ENCODE peak calls at places on chromosomes 6 and 20, in four cellular contexts. A is activated CD4-positive, alpha-beta T cell treated with anti-CD3 and anti-CD28 coated beads, Interleukin-2, amount 50 U/mL, for 1 hour; E is mammary epithelial cell; M is COR-L47. O is an unnamed sample.

GRCh38 chr6:56708810-56709597 is 66.3 kb upstream of the DST start:
- DNase-seq in E (peak), A (no peak), M (peak), O (peak)

GRCh38 chr6:2719053-2719375 is 31.7 kb downstream of the MYLK4 start:
- DNase-seq in M (no peak), E (no peak), A (no peak), O (no peak)

GRCh38 chr6:169791721-169792131 is 40.3 kb downstream of the ERMARD start:
- DNase-seq in M (no peak), A (no peak), E (no peak), O (no peak)

GRCh38 chr6:48641544-48641943 is 530.5 kb upstream of the PTCHD4 start:
- DNase-seq in A (no peak), M (no peak), E (peak), O (peak)

GRCh38 chr6:7264041-7264440 is 49.0 kb downstream of the SSR1 start:
- DNase-seq in A (no peak), E (no peak), M (no peak), O (no peak)

GRCh38 chr6:77245026-77245425 is 218.3 kb downstream of the HTR1B start:
- DNase-seq in E (no peak), M (no peak), A (no peak), O (peak)

GRCh38 chr20:46690219-46691111 is 1.2 kb upstream of the TP53RK start:
- DNase-seq in A (no peak), E (no peak), M (no peak), O (peak)

GRCh38 chr20:20204326-20204725 is 152.0 kb downstream of the CFAP61 start:
- DNase-seq in M (peak), A (no peak), E (no peak), O (no peak)

GRCh38 chr6:107648983-107649382 is 159.1 kb downstream of the SOBP start:
- DNase-seq in A (no peak), E (no peak), M (no peak), O (no peak)

GRCh38 chr6:14883921-14884320 is 361.9 kb upstream of the JARID2 start:
- DNase-seq in M (no peak), A (no peak), E (no peak), O (peak)

GRCh38 chr20:18972251-18972876 is 158.8 kb downstream of the SCP2D1 start:
- DNase-seq in E (no peak), M (no peak), A (no peak), O (no peak)

GRCh38 chr6:15894973-15895858 is 232.4 kb upstream of the DTNBP1 start:
- DNase-seq in M (no peak), A (no peak), E (no peak), O (no peak)

GRCh38 chr6:48472121-48472520 is 361.1 kb upstream of the PTCHD4 start:
- DNase-seq in A (no peak), M (no peak), E (no peak), O (no peak)

GRCh38 chr6:149861603-149862423 is 2.3 kb downstream of the LRP11 start:
- DNase-seq in E (no peak), M (no peak), A (no peak), O (no peak)